ENCODE peak calls at places on chromosomes 4 and X, in five cellular contexts. W, U, G, I and X are unnamed samples.

GRCh38 chr4:51958199-51958968 is 61.8 kb downstream of the LRRC66 start:
- DNase-seq in W (no peak), G (no peak), I (no peak), U (no peak), X (no peak)

GRCh38 chr4:155509619-155510018 is 132.9 kb upstream of the MAP9 start:
- DNase-seq in U (no peak), W (no peak), I (no peak), G (no peak), X (no peak)

GRCh38 chr4:146814736-146815135 is 130.9 kb downstream of the TTC29 start:
- DNase-seq in I (no peak), G (no peak), U (no peak), W (no peak), X (no peak)

GRCh38 chr4:2570551-2571222 is 34.2 kb downstream of the FAM193A start:
- DNase-seq in G (peak), I (no peak), U (no peak), W (peak), X (peak)

GRCh38 chr4:153616005-153616555 is 68.0 kb upstream of the TLR2 start:
- DNase-seq in G (no peak), U (no peak), I (no peak), W (no peak), X (peak)

GRCh38 chr4:16157609-16158503 is 68.4 kb downstream of the TAPT1 start:
- DNase-seq in U (no peak), G (no peak), I (no peak), W (no peak), X (no peak)

GRCh38 chrX:64204701-64205440 is 637 bp downstream of the AMER1 start:
- DNase-seq in U (peak), W (no peak), G (peak), I (peak), X (no peak)

GRCh38 chr4:127698789-127699200 is 31.4 kb upstream of the SLC25A31 start:
- DNase-seq in G (no peak), U (peak), I (no peak), W (no peak), X (no peak)

GRCh38 chrX:10045327-10046000 is 78.3 kb downstream of the CLDN34 start:
- DNase-seq in I (no peak), W (no peak), U (no peak), G (no peak), X (no peak)

GRCh38 chr4:83362492-83363329 is 28.1 kb upstream of the HPSE start:
- DNase-seq in W (no peak), U (peak), G (no peak), I (no peak), X (no peak)

GRCh38 chrX:109199726-109200125 is 282.2 kb downstream of the GUCY2F start:
- DNase-seq in W (no peak), G (no peak), I (no peak), U (no peak), X (no peak)

GRCh38 chr4:135434936-135435335 is 1233.3 kb upstream of the PABPC4L start:
- DNase-seq in U (no peak), G (no peak), W (no peak), I (no peak), X (no peak)